ENCODE peak calls at places on chromosomes 16 and 17, in eight cellular contexts. One of them, this sample, is unnamed.

GRCh38 chr16:68257906-68258800 is 6.2 kb upstream of the SLC7A6 start:
- DNase-seq in small intestine: peak; percentile 68
- DNase-seq in tibial artery: peak; percentile 89
- DNase-seq in left ventricle myocardium inferior: peak; percentile 50
- DNase-seq in heart right ventricle: no peak
- DNase-seq in WERI-Rb-1: no peak
- DNase-seq in stomach: no peak
- DNase-seq in spleen: no peak
- DNase-seq in this sample: no peak

GRCh38 chr16:56262148-56262878 is 71.0 kb downstream of the GNAO1 start:
- DNase-seq in stomach: no peak
- DNase-seq in left ventricle myocardium inferior: no peak
- DNase-seq in WERI-Rb-1: no peak
- DNase-seq in spleen: peak; percentile 84
- DNase-seq in heart right ventricle: no peak
- DNase-seq in tibial artery: peak; percentile 60
- DNase-seq in small intestine: peak; percentile 77
- DNase-seq in this sample: no peak

GRCh38 chr17:37067555-37068111 is 118.9 kb downstream of the AATF start:
- DNase-seq in heart right ventricle: no peak
- DNase-seq in left ventricle myocardium inferior: peak; percentile 33
- DNase-seq in spleen: no peak
- DNase-seq in small intestine: peak; percentile 95
- DNase-seq in tibial artery: no peak
- DNase-seq in stomach: peak; percentile 93
- DNase-seq in WERI-Rb-1: no peak
- DNase-seq in this sample: no peak

GRCh38 chr16:19138601-19139000 is 24.8 kb downstream of the ITPRIPL2 start:
- DNase-seq in stomach: peak; percentile 45
- DNase-seq in heart right ventricle: peak; percentile 82
- DNase-seq in small intestine: no peak
- DNase-seq in WERI-Rb-1: no peak
- DNase-seq in left ventricle myocardium inferior: peak; percentile 71
- DNase-seq in tibial artery: peak; percentile 88
- DNase-seq in spleen: no peak
- DNase-seq in this sample: peak; percentile 78

GRCh38 chr16:10362077-10362863 is 23.6 kb upstream of the ATF7IP2 start:
- DNase-seq in spleen: peak; percentile 27
- DNase-seq in left ventricle myocardium inferior: no peak
- DNase-seq in heart right ventricle: no peak
- DNase-seq in small intestine: peak; percentile 18
- DNase-seq in stomach: no peak
- DNase-seq in WERI-Rb-1: no peak
- DNase-seq in tibial artery: no peak
- DNase-seq in this sample: no peak

GRCh38 chr16:74730049-74730683 is 29.5 kb upstream of the MLKL start:
- DNase-seq in heart right ventricle: no peak
- DNase-seq in spleen: no peak
- DNase-seq in WERI-Rb-1: no peak
- DNase-seq in left ventricle myocardium inferior: no peak
- DNase-seq in stomach: peak; percentile 87
- DNase-seq in small intestine: peak; percentile 85
- DNase-seq in tibial artery: no peak
- DNase-seq in this sample: no peak

GRCh38 chr16:27313422-27314160 is at the start of gene IL4R:
- DNase-seq in tibial artery: peak; percentile 91
- DNase-seq in small intestine: peak; percentile 70
- DNase-seq in left ventricle myocardium inferior: peak; percentile 74
- DNase-seq in stomach: peak; percentile 77
- DNase-seq in heart right ventricle: peak; percentile 76
- DNase-seq in WERI-Rb-1: peak; percentile 64
- DNase-seq in spleen: peak; percentile 93
- DNase-seq in this sample: peak; percentile 31

GRCh38 chr17:74119049-74119580 is 84.4 kb upstream of the RPL38 start:
- DNase-seq in heart right ventricle: no peak
- DNase-seq in stomach: no peak
- DNase-seq in tibial artery: peak; percentile 50
- DNase-seq in spleen: no peak
- DNase-seq in small intestine: no peak
- DNase-seq in WERI-Rb-1: no peak
- DNase-seq in left ventricle myocardium inferior: no peak
- DNase-seq in this sample: no peak

GRCh38 chr17:83071966-83072562 is 7.3 kb upstream of the METRNL start:
- DNase-seq in WERI-Rb-1: no peak
- DNase-seq in heart right ventricle: no peak
- DNase-seq in spleen: no peak
- DNase-seq in stomach: no peak
- DNase-seq in tibial artery: no peak
- DNase-seq in left ventricle myocardium inferior: no peak
- DNase-seq in small intestine: no peak
- DNase-seq in this sample: no peak

GRCh38 chr16:79269211-79269863 is 331.2 kb downstream of the MAF start:
- DNase-seq in small intestine: no peak
- DNase-seq in spleen: no peak
- DNase-seq in WERI-Rb-1: no peak
- DNase-seq in tibial artery: no peak
- DNase-seq in heart right ventricle: no peak
- DNase-seq in stomach: no peak
- DNase-seq in left ventricle myocardium inferior: no peak
- DNase-seq in this sample: no peak

GRCh38 chr17:80978499-80979497 is 12.8 kb upstream of the CHMP6 start:
- DNase-seq in tibial artery: no peak
- DNase-seq in WERI-Rb-1: peak; percentile 70
- DNase-seq in spleen: peak; percentile 75
- DNase-seq in left ventricle myocardium inferior: no peak
- DNase-seq in stomach: no peak
- DNase-seq in small intestine: no peak
- DNase-seq in heart right ventricle: no peak
- DNase-seq in this sample: no peak

GRCh38 chr17:31699281-31699680 is 159.8 kb downstream of the COPRS start:
- DNase-seq in tibial artery: no peak
- DNase-seq in small intestine: peak; percentile 23
- DNase-seq in heart right ventricle: no peak
- DNase-seq in WERI-Rb-1: no peak
- DNase-seq in stomach: no peak
- DNase-seq in spleen: no peak
- DNase-seq in left ventricle myocardium inferior: no peak
- DNase-seq in this sample: peak; percentile 55

GRCh38 chr16:83994087-83994486 is 26.0 kb downstream of the NECAB2 start:
- DNase-seq in left ventricle myocardium inferior: no peak
- DNase-seq in heart right ventricle: no peak
- DNase-seq in stomach: no peak
- DNase-seq in small intestine: no peak
- DNase-seq in tibial artery: no peak
- DNase-seq in WERI-Rb-1: no peak
- DNase-seq in spleen: no peak
- DNase-seq in this sample: no peak

GRCh38 chr16:24837969-24838368 is 7.8 kb upstream of the SLC5A11 start:
- DNase-seq in tibial artery: no peak
- DNase-seq in WERI-Rb-1: no peak
- DNase-seq in spleen: no peak
- DNase-seq in heart right ventricle: no peak
- DNase-seq in small intestine: peak; percentile 37
- DNase-seq in stomach: no peak
- DNase-seq in left ventricle myocardium inferior: no peak
- DNase-seq in this sample: no peak

GRCh38 chr16:471353-472198 is 46.1 kb downstream of the RAB11FIP3 start:
- DNase-seq in stomach: no peak
- DNase-seq in left ventricle myocardium inferior: peak; percentile 25
- DNase-seq in WERI-Rb-1: no peak
- DNase-seq in small intestine: no peak
- DNase-seq in spleen: no peak
- DNase-seq in heart right ventricle: peak; percentile 23
- DNase-seq in tibial artery: no peak
- DNase-seq in this sample: no peak

GRCh38 chr16:8945626-8946296 is 17.9 kb downstream of the USP7 start:
- DNase-seq in tibial artery: no peak
- DNase-seq in spleen: no peak
- DNase-seq in left ventricle myocardium inferior: no peak
- DNase-seq in stomach: no peak
- DNase-seq in WERI-Rb-1: no peak
- DNase-seq in heart right ventricle: no peak
- DNase-seq in small intestine: no peak
- DNase-seq in this sample: no peak

GRCh38 chr17:57906910-57907309 is 48.3 kb downstream of the CUEDC1 start:
- DNase-seq in heart right ventricle: no peak
- DNase-seq in WERI-Rb-1: peak; percentile 62
- DNase-seq in spleen: no peak
- DNase-seq in small intestine: no peak
- DNase-seq in tibial artery: no peak
- DNase-seq in left ventricle myocardium inferior: no peak
- DNase-seq in stomach: no peak
- DNase-seq in this sample: no peak

GRCh38 chr16:47687694-47688093 is 226.6 kb downstream of the PHKB start:
- DNase-seq in small intestine: no peak
- DNase-seq in WERI-Rb-1: no peak
- DNase-seq in left ventricle myocardium inferior: no peak
- DNase-seq in heart right ventricle: no peak
- DNase-seq in stomach: no peak
- DNase-seq in spleen: no peak
- DNase-seq in tibial artery: no peak
- DNase-seq in this sample: no peak

GRCh38 chr17:10216213-10216982 is 18.0 kb upstream of the GAS7 start:
- DNase-seq in stomach: no peak
- DNase-seq in heart right ventricle: no peak
- DNase-seq in tibial artery: no peak
- DNase-seq in spleen: no peak
- DNase-seq in WERI-Rb-1: no peak
- DNase-seq in left ventricle myocardium inferior: no peak
- DNase-seq in small intestine: no peak
- DNase-seq in this sample: no peak

GRCh38 chr17:42653179-42654124 is 5.6 kb upstream of the TUBG2 start:
- DNase-seq in spleen: no peak
- DNase-seq in left ventricle myocardium inferior: peak; percentile 72
- DNase-seq in WERI-Rb-1: no peak
- DNase-seq in tibial artery: peak; percentile 89
- DNase-seq in heart right ventricle: peak; percentile 57
- DNase-seq in small intestine: no peak
- DNase-seq in stomach: no peak
- DNase-seq in this sample: no peak

GRCh38 chr17:79810138-79811027 is 13.5 kb upstream of the CBX8 start:
- DNase-seq in stomach: peak; percentile 84
- DNase-seq in left ventricle myocardium inferior: peak; percentile 71
- DNase-seq in small intestine: peak; percentile 80
- DNase-seq in heart right ventricle: peak; percentile 60
- DNase-seq in spleen: peak; percentile 89
- DNase-seq in WERI-Rb-1: peak; percentile 95
- DNase-seq in tibial artery: no peak
- DNase-seq in this sample: no peak

DNA sequence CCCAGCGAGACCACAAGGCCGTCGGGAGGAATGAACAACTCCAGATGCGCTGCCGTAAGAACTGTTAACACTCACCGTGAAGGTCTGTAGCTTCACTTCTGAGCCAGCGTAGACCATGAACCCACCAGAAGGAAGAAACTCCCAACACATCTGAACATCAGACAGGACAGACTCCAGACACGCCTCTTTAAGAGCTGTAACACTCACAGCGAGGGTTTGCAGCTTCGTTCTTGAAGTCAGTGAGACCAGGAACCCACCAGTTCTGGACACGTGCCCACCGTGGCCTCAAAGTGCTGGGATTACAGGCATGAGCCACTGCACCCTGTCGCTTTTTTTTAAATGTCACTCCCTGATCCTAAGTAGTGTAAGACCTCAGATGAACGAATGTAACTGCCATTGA is 17.3 kb downstream of the KPNA2 start:
- DNase-seq in spleen: no peak
- DNase-seq in tibial artery: no peak
- DNase-seq in small intestine: no peak
- DNase-seq in heart right ventricle: no peak
- DNase-seq in stomach: no peak
- DNase-seq in WERI-Rb-1: no peak
- DNase-seq in left ventricle myocardium inferior: peak; percentile 23
- DNase-seq in this sample: no peak
- H3K27ac ChIP-seq in spleen: peak overlapping the region; percentile 77
- H3K27ac ChIP-seq in tibial artery: no peak overlapping the region
- H3K27ac ChIP-seq in small intestine: no peak overlapping the region
- H3K27ac ChIP-seq in heart right ventricle: peak overlapping the region; percentile 78
- H3K27ac ChIP-seq in stomach: no peak overlapping the region
- H3K27ac ChIP-seq in WERI-Rb-1: no peak overlapping the region
- H3K27ac ChIP-seq in left ventricle myocardium inferior: peak overlapping the region; percentile 89
- H3K27ac ChIP-seq in this sample: no peak overlapping the region

GRCh38 chr17:46772879-46773620 is 45.4 kb downstream of the WNT3 start:
- DNase-seq in tibial artery: peak; percentile 33
- DNase-seq in WERI-Rb-1: no peak
- DNase-seq in left ventricle myocardium inferior: no peak
- DNase-seq in stomach: no peak
- DNase-seq in small intestine: no peak
- DNase-seq in heart right ventricle: no peak
- DNase-seq in spleen: no peak
- DNase-seq in this sample: no peak

GRCh38 chr17:46773676-46774075 is 44.8 kb downstream of the WNT3 start:
- DNase-seq in small intestine: no peak
- DNase-seq in tibial artery: peak; percentile 45
- DNase-seq in stomach: no peak
- DNase-seq in spleen: no peak
- DNase-seq in left ventricle myocardium inferior: no peak
- DNase-seq in heart right ventricle: no peak
- DNase-seq in WERI-Rb-1: no peak
- DNase-seq in this sample: no peak

GRCh38 chr17:46771601-46772012 is 46.9 kb downstream of the WNT3 start:
- DNase-seq in small intestine: no peak
- DNase-seq in stomach: peak; percentile 26
- DNase-seq in WERI-Rb-1: peak; percentile 73
- DNase-seq in left ventricle myocardium inferior: no peak
- DNase-seq in spleen: no peak
- DNase-seq in heart right ventricle: no peak
- DNase-seq in tibial artery: no peak
- DNase-seq in this sample: no peak

GRCh38 chr17:46770818-46771600 is 47.5 kb downstream of the WNT3 start:
- DNase-seq in stomach: peak; percentile 42
- DNase-seq in tibial artery: peak; percentile 63
- DNase-seq in heart right ventricle: no peak
- DNase-seq in WERI-Rb-1: peak; percentile 85
- DNase-seq in spleen: peak; percentile 75
- DNase-seq in left ventricle myocardium inferior: peak; percentile 29
- DNase-seq in small intestine: peak; percentile 39
- DNase-seq in this sample: no peak

GRCh38 chr17:46772013-46772878 is 46.2 kb downstream of the WNT3 start:
- DNase-seq in tibial artery: peak; percentile 60
- DNase-seq in left ventricle myocardium inferior: peak; percentile 35
- DNase-seq in heart right ventricle: no peak
- DNase-seq in stomach: peak; percentile 41
- DNase-seq in small intestine: peak; percentile 73
- DNase-seq in spleen: no peak
- DNase-seq in WERI-Rb-1: no peak
- DNase-seq in this sample: no peak
- H3K27ac ChIP-seq in tibial artery: no peak overlapping the region
- H3K27ac ChIP-seq in left ventricle myocardium inferior: no peak overlapping the region
- H3K27ac ChIP-seq in heart right ventricle: no peak overlapping the region
- H3K27ac ChIP-seq in stomach: no peak overlapping the region
- H3K27ac ChIP-seq in small intestine: peak overlapping the region; percentile 81
- H3K27ac ChIP-seq in spleen: peak overlapping the region; percentile 3
- H3K27ac ChIP-seq in WERI-Rb-1: peak overlapping the region; percentile 65
- H3K27ac ChIP-seq in this sample: no peak overlapping the region

GRCh38 chr17:48547839-48548686 is 3.2 kb upstream of the HOXB2 start:
- DNase-seq in tibial artery: no peak
- DNase-seq in WERI-Rb-1: no peak
- DNase-seq in small intestine: peak; percentile 18
- DNase-seq in stomach: no peak
- DNase-seq in left ventricle myocardium inferior: no peak
- DNase-seq in spleen: no peak
- DNase-seq in heart right ventricle: no peak
- DNase-seq in this sample: no peak
- H3K27ac ChIP-seq in tibial artery: no peak overlapping the region
- H3K27ac ChIP-seq in WERI-Rb-1: no peak overlapping the region
- H3K27ac ChIP-seq in small intestine: no peak overlapping the region
- H3K27ac ChIP-seq in stomach: peak overlapping the region; percentile 64
- H3K27ac ChIP-seq in left ventricle myocardium inferior: peak overlapping the region; percentile 90
- H3K27ac ChIP-seq in spleen: peak overlapping the region; percentile 89
- H3K27ac ChIP-seq in heart right ventricle: peak overlapping the region; percentile 44
- H3K27ac ChIP-seq in this sample: peak overlapping the region; percentile 97

GRCh38 chr16:58264961-58265479 is 29.8 kb downstream of the PRSS54 start:
- DNase-seq in left ventricle myocardium inferior: no peak
- DNase-seq in spleen: no peak
- DNase-seq in stomach: no peak
- DNase-seq in small intestine: peak; percentile 44
- DNase-seq in WERI-Rb-1: no peak
- DNase-seq in heart right ventricle: no peak
- DNase-seq in tibial artery: no peak
- DNase-seq in this sample: no peak
- H3K27ac ChIP-seq in left ventricle myocardium inferior: no peak overlapping the region
- H3K27ac ChIP-seq in spleen: no peak overlapping the region
- H3K27ac ChIP-seq in stomach: no peak overlapping the region
- H3K27ac ChIP-seq in small intestine: no peak overlapping the region
- H3K27ac ChIP-seq in WERI-Rb-1: no peak overlapping the region
- H3K27ac ChIP-seq in heart right ventricle: no peak overlapping the region
- H3K27ac ChIP-seq in tibial artery: no peak overlapping the region
- H3K27ac ChIP-seq in this sample: no peak overlapping the region

This sample was measured in ascending aorta.